ENCODE peak calls at places on chromosomes 11 and 22, in ten cellular contexts. One of them, this sample, is unnamed.
A peak's percentile ranks its signal among the peaks of the same experiment; 100 is the strongest.

GRCh38 chr11:82846037-82846383 is 54.2 kb downstream of the PRCP start:
- DNase-seq in stimulated activated naive CD8-positive, alpha-beta T cell treated with anti-CD3 and anti-CD28 coated beads, Interleukin-15, Interleukin-2, amounts not matched to agents 100 U/mL and 50 U/mL, for 24 hours: no peak
- DNase-seq in amygdala: no peak
- DNase-seq in stromal cell of bone marrow: no peak
- DNase-seq in stimulated activated effector memory CD8-positive, alpha-beta T cell treated with anti-CD3 and anti-CD28 coated beads, Interleukin-12 subunit alpha, Interleukin-12 subunit beta, amount 100 ng/mL, for 72 hours: no peak
- DNase-seq in NCI-H1092 treated with DMSO at 0.1 percent for 48 hours: no peak
- DNase-seq in heart right ventricle: no peak
- DNase-seq in effector memory CD4-positive, alpha-beta T cell: no peak
- DNase-seq in mesenteric fat pad: no peak
- DNase-seq in neuronal stem cell: peak; percentile 56
- DNase-seq in this sample: no peak

GRCh38 chr22:33513388-33514336 is 406.6 kb downstream of the LARGE1 start:
- DNase-seq in stimulated activated naive CD8-positive, alpha-beta T cell treated with anti-CD3 and anti-CD28 coated beads, Interleukin-15, Interleukin-2, amounts not matched to agents 100 U/mL and 50 U/mL, for 24 hours: no peak
- DNase-seq in amygdala: no peak
- DNase-seq in stromal cell of bone marrow: no peak
- DNase-seq in stimulated activated effector memory CD8-positive, alpha-beta T cell treated with anti-CD3 and anti-CD28 coated beads, Interleukin-12 subunit alpha, Interleukin-12 subunit beta, amount 100 ng/mL, for 72 hours: no peak
- DNase-seq in NCI-H1092 treated with DMSO at 0.1 percent for 48 hours: no peak
- DNase-seq in heart right ventricle: no peak
- DNase-seq in effector memory CD4-positive, alpha-beta T cell: no peak
- DNase-seq in mesenteric fat pad: no peak
- DNase-seq in neuronal stem cell: no peak
- DNase-seq in this sample: peak; percentile 8

GRCh38 chr11:117424781-117425180 is 97.1 kb downstream of the CEP164 start:
- DNase-seq in stimulated activated naive CD8-positive, alpha-beta T cell treated with anti-CD3 and anti-CD28 coated beads, Interleukin-15, Interleukin-2, amounts not matched to agents 100 U/mL and 50 U/mL, for 24 hours: no peak
- DNase-seq in amygdala: no peak
- DNase-seq in stromal cell of bone marrow: no peak
- DNase-seq in stimulated activated effector memory CD8-positive, alpha-beta T cell treated with anti-CD3 and anti-CD28 coated beads, Interleukin-12 subunit alpha, Interleukin-12 subunit beta, amount 100 ng/mL, for 72 hours: no peak
- DNase-seq in NCI-H1092 treated with DMSO at 0.1 percent for 48 hours: peak; percentile 25
- DNase-seq in heart right ventricle: no peak
- DNase-seq in effector memory CD4-positive, alpha-beta T cell: no peak
- DNase-seq in mesenteric fat pad: peak; percentile 39
- DNase-seq in neuronal stem cell: no peak
- DNase-seq in this sample: no peak

GRCh38 chr11:65414776-65415498 is 7.7 kb upstream of the NEAT1 start:
- DNase-seq in stimulated activated naive CD8-positive, alpha-beta T cell treated with anti-CD3 and anti-CD28 coated beads, Interleukin-15, Interleukin-2, amounts not matched to agents 100 U/mL and 50 U/mL, for 24 hours: no peak
- DNase-seq in amygdala: no peak
- DNase-seq in stromal cell of bone marrow: no peak
- DNase-seq in stimulated activated effector memory CD8-positive, alpha-beta T cell treated with anti-CD3 and anti-CD28 coated beads, Interleukin-12 subunit alpha, Interleukin-12 subunit beta, amount 100 ng/mL, for 72 hours: no peak
- DNase-seq in NCI-H1092 treated with DMSO at 0.1 percent for 48 hours: no peak
- DNase-seq in heart right ventricle: no peak
- DNase-seq in effector memory CD4-positive, alpha-beta T cell: no peak
- DNase-seq in mesenteric fat pad: peak; percentile 81
- DNase-seq in neuronal stem cell: no peak
- DNase-seq in this sample: no peak

GRCh38 chr11:65013130-65013691 is 749 bp upstream of the ARL2 start:
- DNase-seq in stimulated activated naive CD8-positive, alpha-beta T cell treated with anti-CD3 and anti-CD28 coated beads, Interleukin-15, Interleukin-2, amounts not matched to agents 100 U/mL and 50 U/mL, for 24 hours: peak; percentile 93
- DNase-seq in amygdala: peak; percentile 70
- DNase-seq in stromal cell of bone marrow: peak; percentile 74
- DNase-seq in stimulated activated effector memory CD8-positive, alpha-beta T cell treated with anti-CD3 and anti-CD28 coated beads, Interleukin-12 subunit alpha, Interleukin-12 subunit beta, amount 100 ng/mL, for 72 hours: no peak
- DNase-seq in NCI-H1092 treated with DMSO at 0.1 percent for 48 hours: no peak
- DNase-seq in heart right ventricle: peak; percentile 92
- DNase-seq in effector memory CD4-positive, alpha-beta T cell: peak; percentile 85
- DNase-seq in mesenteric fat pad: peak; percentile 96
- DNase-seq in neuronal stem cell: no peak
- DNase-seq in this sample: peak; percentile 92

GRCh38 chr11:129333873-129334272 is 41.8 kb upstream of the BARX2 start:
- DNase-seq in stimulated activated naive CD8-positive, alpha-beta T cell treated with anti-CD3 and anti-CD28 coated beads, Interleukin-15, Interleukin-2, amounts not matched to agents 100 U/mL and 50 U/mL, for 24 hours: no peak
- DNase-seq in amygdala: no peak
- DNase-seq in stromal cell of bone marrow: no peak
- DNase-seq in stimulated activated effector memory CD8-positive, alpha-beta T cell treated with anti-CD3 and anti-CD28 coated beads, Interleukin-12 subunit alpha, Interleukin-12 subunit beta, amount 100 ng/mL, for 72 hours: peak; percentile 17
- DNase-seq in NCI-H1092 treated with DMSO at 0.1 percent for 48 hours: no peak
- DNase-seq in heart right ventricle: no peak
- DNase-seq in effector memory CD4-positive, alpha-beta T cell: no peak
- DNase-seq in mesenteric fat pad: no peak
- DNase-seq in neuronal stem cell: no peak
- DNase-seq in this sample: peak; percentile 30

GRCh38 chr22:21837184-21837979 is 30.1 kb downstream of the MAPK1 start:
- DNase-seq in stimulated activated naive CD8-positive, alpha-beta T cell treated with anti-CD3 and anti-CD28 coated beads, Interleukin-15, Interleukin-2, amounts not matched to agents 100 U/mL and 50 U/mL, for 24 hours: no peak
- DNase-seq in amygdala: no peak
- DNase-seq in stromal cell of bone marrow: peak; percentile 76
- DNase-seq in stimulated activated effector memory CD8-positive, alpha-beta T cell treated with anti-CD3 and anti-CD28 coated beads, Interleukin-12 subunit alpha, Interleukin-12 subunit beta, amount 100 ng/mL, for 72 hours: no peak
- DNase-seq in NCI-H1092 treated with DMSO at 0.1 percent for 48 hours: no peak
- DNase-seq in heart right ventricle: peak; percentile 42
- DNase-seq in effector memory CD4-positive, alpha-beta T cell: no peak
- DNase-seq in mesenteric fat pad: no peak
- DNase-seq in neuronal stem cell: peak; percentile 17
- DNase-seq in this sample: peak; percentile 64

GRCh38 chr11:96257036-96257435 is 86.0 kb downstream of the MAML2 start:
- DNase-seq in stimulated activated naive CD8-positive, alpha-beta T cell treated with anti-CD3 and anti-CD28 coated beads, Interleukin-15, Interleukin-2, amounts not matched to agents 100 U/mL and 50 U/mL, for 24 hours: no peak
- DNase-seq in amygdala: no peak
- DNase-seq in stromal cell of bone marrow: no peak
- DNase-seq in stimulated activated effector memory CD8-positive, alpha-beta T cell treated with anti-CD3 and anti-CD28 coated beads, Interleukin-12 subunit alpha, Interleukin-12 subunit beta, amount 100 ng/mL, for 72 hours: no peak
- DNase-seq in NCI-H1092 treated with DMSO at 0.1 percent for 48 hours: no peak
- DNase-seq in heart right ventricle: no peak
- DNase-seq in effector memory CD4-positive, alpha-beta T cell: no peak
- DNase-seq in mesenteric fat pad: no peak
- DNase-seq in neuronal stem cell: no peak
- DNase-seq in this sample: no peak

GRCh38 chr11:130217133-130217631 is 57.6 kb downstream of the ST14 start:
- DNase-seq in stimulated activated naive CD8-positive, alpha-beta T cell treated with anti-CD3 and anti-CD28 coated beads, Interleukin-15, Interleukin-2, amounts not matched to agents 100 U/mL and 50 U/mL, for 24 hours: no peak
- DNase-seq in amygdala: no peak
- DNase-seq in stromal cell of bone marrow: no peak
- DNase-seq in stimulated activated effector memory CD8-positive, alpha-beta T cell treated with anti-CD3 and anti-CD28 coated beads, Interleukin-12 subunit alpha, Interleukin-12 subunit beta, amount 100 ng/mL, for 72 hours: peak; percentile 46
- DNase-seq in NCI-H1092 treated with DMSO at 0.1 percent for 48 hours: no peak
- DNase-seq in heart right ventricle: no peak
- DNase-seq in effector memory CD4-positive, alpha-beta T cell: no peak
- DNase-seq in mesenteric fat pad: peak; percentile 83
- DNase-seq in neuronal stem cell: no peak
- DNase-seq in this sample: no peak

GRCh38 chr11:118980191-118980881 is 8.8 kb downstream of the FOXR1 start:
- DNase-seq in stimulated activated naive CD8-positive, alpha-beta T cell treated with anti-CD3 and anti-CD28 coated beads, Interleukin-15, Interleukin-2, amounts not matched to agents 100 U/mL and 50 U/mL, for 24 hours: no peak
- DNase-seq in amygdala: no peak
- DNase-seq in stromal cell of bone marrow: no peak
- DNase-seq in stimulated activated effector memory CD8-positive, alpha-beta T cell treated with anti-CD3 and anti-CD28 coated beads, Interleukin-12 subunit alpha, Interleukin-12 subunit beta, amount 100 ng/mL, for 72 hours: no peak
- DNase-seq in NCI-H1092 treated with DMSO at 0.1 percent for 48 hours: no peak
- DNase-seq in heart right ventricle: peak; percentile 34
- DNase-seq in effector memory CD4-positive, alpha-beta T cell: no peak
- DNase-seq in mesenteric fat pad: no peak
- DNase-seq in neuronal stem cell: no peak
- DNase-seq in this sample: no peak

GRCh38 chr11:35943294-35943693 is 568 bp upstream of the LDLRAD3 start:
- DNase-seq in stimulated activated naive CD8-positive, alpha-beta T cell treated with anti-CD3 and anti-CD28 coated beads, Interleukin-15, Interleukin-2, amounts not matched to agents 100 U/mL and 50 U/mL, for 24 hours: no peak
- DNase-seq in amygdala: no peak
- DNase-seq in stromal cell of bone marrow: no peak
- DNase-seq in stimulated activated effector memory CD8-positive, alpha-beta T cell treated with anti-CD3 and anti-CD28 coated beads, Interleukin-12 subunit alpha, Interleukin-12 subunit beta, amount 100 ng/mL, for 72 hours: no peak
- DNase-seq in NCI-H1092 treated with DMSO at 0.1 percent for 48 hours: no peak
- DNase-seq in heart right ventricle: no peak
- DNase-seq in effector memory CD4-positive, alpha-beta T cell: no peak
- DNase-seq in mesenteric fat pad: no peak
- DNase-seq in neuronal stem cell: no peak
- DNase-seq in this sample: no peak

GRCh38 chr11:126793596-126793995 is 207.0 kb downstream of the KIRREL3 start:
- DNase-seq in stimulated activated naive CD8-positive, alpha-beta T cell treated with anti-CD3 and anti-CD28 coated beads, Interleukin-15, Interleukin-2, amounts not matched to agents 100 U/mL and 50 U/mL, for 24 hours: no peak
- DNase-seq in amygdala: no peak
- DNase-seq in stromal cell of bone marrow: no peak
- DNase-seq in stimulated activated effector memory CD8-positive, alpha-beta T cell treated with anti-CD3 and anti-CD28 coated beads, Interleukin-12 subunit alpha, Interleukin-12 subunit beta, amount 100 ng/mL, for 72 hours: no peak
- DNase-seq in NCI-H1092 treated with DMSO at 0.1 percent for 48 hours: no peak
- DNase-seq in heart right ventricle: no peak
- DNase-seq in effector memory CD4-positive, alpha-beta T cell: no peak
- DNase-seq in mesenteric fat pad: no peak
- DNase-seq in neuronal stem cell: no peak
- DNase-seq in this sample: no peak

GRCh38 chr11:68372625-68373024 is 60.2 kb downstream of the LRP5 start:
- DNase-seq in stimulated activated naive CD8-positive, alpha-beta T cell treated with anti-CD3 and anti-CD28 coated beads, Interleukin-15, Interleukin-2, amounts not matched to agents 100 U/mL and 50 U/mL, for 24 hours: no peak
- DNase-seq in amygdala: no peak
- DNase-seq in stromal cell of bone marrow: no peak
- DNase-seq in stimulated activated effector memory CD8-positive, alpha-beta T cell treated with anti-CD3 and anti-CD28 coated beads, Interleukin-12 subunit alpha, Interleukin-12 subunit beta, amount 100 ng/mL, for 72 hours: no peak
- DNase-seq in NCI-H1092 treated with DMSO at 0.1 percent for 48 hours: no peak
- DNase-seq in heart right ventricle: no peak
- DNase-seq in effector memory CD4-positive, alpha-beta T cell: no peak
- DNase-seq in mesenteric fat pad: no peak
- DNase-seq in neuronal stem cell: no peak
- DNase-seq in this sample: no peak

GRCh38 chr22:32079110-32080089 is 36.3 kb downstream of the SLC5A1 start:
- DNase-seq in stimulated activated naive CD8-positive, alpha-beta T cell treated with anti-CD3 and anti-CD28 coated beads, Interleukin-15, Interleukin-2, amounts not matched to agents 100 U/mL and 50 U/mL, for 24 hours: no peak
- DNase-seq in amygdala: no peak
- DNase-seq in stromal cell of bone marrow: no peak
- DNase-seq in stimulated activated effector memory CD8-positive, alpha-beta T cell treated with anti-CD3 and anti-CD28 coated beads, Interleukin-12 subunit alpha, Interleukin-12 subunit beta, amount 100 ng/mL, for 72 hours: no peak
- DNase-seq in NCI-H1092 treated with DMSO at 0.1 percent for 48 hours: no peak
- DNase-seq in heart right ventricle: no peak
- DNase-seq in effector memory CD4-positive, alpha-beta T cell: no peak
- DNase-seq in mesenteric fat pad: no peak
- DNase-seq in neuronal stem cell: no peak
- DNase-seq in this sample: peak; percentile 77

GRCh38 chr22:27641049-27641790 is 160.3 kb downstream of the MN1 start:
- DNase-seq in stimulated activated naive CD8-positive, alpha-beta T cell treated with anti-CD3 and anti-CD28 coated beads, Interleukin-15, Interleukin-2, amounts not matched to agents 100 U/mL and 50 U/mL, for 24 hours: no peak
- DNase-seq in amygdala: no peak
- DNase-seq in stromal cell of bone marrow: no peak
- DNase-seq in stimulated activated effector memory CD8-positive, alpha-beta T cell treated with anti-CD3 and anti-CD28 coated beads, Interleukin-12 subunit alpha, Interleukin-12 subunit beta, amount 100 ng/mL, for 72 hours: no peak
- DNase-seq in NCI-H1092 treated with DMSO at 0.1 percent for 48 hours: no peak
- DNase-seq in heart right ventricle: no peak
- DNase-seq in effector memory CD4-positive, alpha-beta T cell: no peak
- DNase-seq in mesenteric fat pad: no peak
- DNase-seq in neuronal stem cell: no peak
- DNase-seq in this sample: no peak

GRCh38 chr11:34650528-34650927 is 29.6 kb downstream of the EHF start:
- DNase-seq in stimulated activated naive CD8-positive, alpha-beta T cell treated with anti-CD3 and anti-CD28 coated beads, Interleukin-15, Interleukin-2, amounts not matched to agents 100 U/mL and 50 U/mL, for 24 hours: peak; percentile 80
- DNase-seq in amygdala: no peak
- DNase-seq in stromal cell of bone marrow: no peak
- DNase-seq in stimulated activated effector memory CD8-positive, alpha-beta T cell treated with anti-CD3 and anti-CD28 coated beads, Interleukin-12 subunit alpha, Interleukin-12 subunit beta, amount 100 ng/mL, for 72 hours: peak; percentile 93
- DNase-seq in NCI-H1092 treated with DMSO at 0.1 percent for 48 hours: no peak
- DNase-seq in heart right ventricle: no peak
- DNase-seq in effector memory CD4-positive, alpha-beta T cell: peak; percentile 48
- DNase-seq in mesenteric fat pad: no peak
- DNase-seq in neuronal stem cell: no peak
- DNase-seq in this sample: no peak

GRCh38 chr11:121426476-121427454 is 25.3 kb upstream of the SORL1 start:
- DNase-seq in stimulated activated naive CD8-positive, alpha-beta T cell treated with anti-CD3 and anti-CD28 coated beads, Interleukin-15, Interleukin-2, amounts not matched to agents 100 U/mL and 50 U/mL, for 24 hours: peak; percentile 76
- DNase-seq in amygdala: no peak
- DNase-seq in stromal cell of bone marrow: no peak
- DNase-seq in stimulated activated effector memory CD8-positive, alpha-beta T cell treated with anti-CD3 and anti-CD28 coated beads, Interleukin-12 subunit alpha, Interleukin-12 subunit beta, amount 100 ng/mL, for 72 hours: no peak
- DNase-seq in NCI-H1092 treated with DMSO at 0.1 percent for 48 hours: peak; percentile 23
- DNase-seq in heart right ventricle: peak; percentile 30
- DNase-seq in effector memory CD4-positive, alpha-beta T cell: peak; percentile 21
- DNase-seq in mesenteric fat pad: peak; percentile 90
- DNase-seq in neuronal stem cell: no peak
- DNase-seq in this sample: peak; percentile 43

GRCh38 chr11:35487532-35488078 is 37.8 kb downstream of the PAMR1 start:
- DNase-seq in stimulated activated naive CD8-positive, alpha-beta T cell treated with anti-CD3 and anti-CD28 coated beads, Interleukin-15, Interleukin-2, amounts not matched to agents 100 U/mL and 50 U/mL, for 24 hours: peak; percentile 4
- DNase-seq in amygdala: no peak
- DNase-seq in stromal cell of bone marrow: no peak
- DNase-seq in stimulated activated effector memory CD8-positive, alpha-beta T cell treated with anti-CD3 and anti-CD28 coated beads, Interleukin-12 subunit alpha, Interleukin-12 subunit beta, amount 100 ng/mL, for 72 hours: no peak
- DNase-seq in NCI-H1092 treated with DMSO at 0.1 percent for 48 hours: peak; percentile 23
- DNase-seq in heart right ventricle: peak; percentile 15
- DNase-seq in effector memory CD4-positive, alpha-beta T cell: no peak
- DNase-seq in mesenteric fat pad: no peak
- DNase-seq in neuronal stem cell: peak; percentile 33
- DNase-seq in this sample: peak; percentile 69

GRCh38 chr11:17924713-17925112 is 88.1 kb downstream of the SERGEF start:
- DNase-seq in stimulated activated naive CD8-positive, alpha-beta T cell treated with anti-CD3 and anti-CD28 coated beads, Interleukin-15, Interleukin-2, amounts not matched to agents 100 U/mL and 50 U/mL, for 24 hours: no peak
- DNase-seq in amygdala: no peak
- DNase-seq in stromal cell of bone marrow: peak; percentile 15
- DNase-seq in stimulated activated effector memory CD8-positive, alpha-beta T cell treated with anti-CD3 and anti-CD28 coated beads, Interleukin-12 subunit alpha, Interleukin-12 subunit beta, amount 100 ng/mL, for 72 hours: no peak
- DNase-seq in NCI-H1092 treated with DMSO at 0.1 percent for 48 hours: no peak
- DNase-seq in heart right ventricle: no peak
- DNase-seq in effector memory CD4-positive, alpha-beta T cell: no peak
- DNase-seq in mesenteric fat pad: no peak
- DNase-seq in neuronal stem cell: no peak
- DNase-seq in this sample: no peak

GRCh38 chr11:101401245-101401644 is 182.6 kb downstream of the TRPC6 start:
- DNase-seq in stimulated activated naive CD8-positive, alpha-beta T cell treated with anti-CD3 and anti-CD28 coated beads, Interleukin-15, Interleukin-2, amounts not matched to agents 100 U/mL and 50 U/mL, for 24 hours: no peak
- DNase-seq in amygdala: no peak
- DNase-seq in stromal cell of bone marrow: no peak
- DNase-seq in stimulated activated effector memory CD8-positive, alpha-beta T cell treated with anti-CD3 and anti-CD28 coated beads, Interleukin-12 subunit alpha, Interleukin-12 subunit beta, amount 100 ng/mL, for 72 hours: no peak
- DNase-seq in NCI-H1092 treated with DMSO at 0.1 percent for 48 hours: no peak
- DNase-seq in heart right ventricle: no peak
- DNase-seq in effector memory CD4-positive, alpha-beta T cell: no peak
- DNase-seq in mesenteric fat pad: no peak
- DNase-seq in neuronal stem cell: no peak
- DNase-seq in this sample: no peak

GRCh38 chr11:92765965-92766371 is 203.5 kb upstream of the MTNR1B start:
- DNase-seq in stimulated activated naive CD8-positive, alpha-beta T cell treated with anti-CD3 and anti-CD28 coated beads, Interleukin-15, Interleukin-2, amounts not matched to agents 100 U/mL and 50 U/mL, for 24 hours: no peak
- DNase-seq in amygdala: peak; percentile 9
- DNase-seq in stromal cell of bone marrow: peak; percentile 14
- DNase-seq in stimulated activated effector memory CD8-positive, alpha-beta T cell treated with anti-CD3 and anti-CD28 coated beads, Interleukin-12 subunit alpha, Interleukin-12 subunit beta, amount 100 ng/mL, for 72 hours: no peak
- DNase-seq in NCI-H1092 treated with DMSO at 0.1 percent for 48 hours: peak; percentile 46
- DNase-seq in heart right ventricle: peak; percentile 56
- DNase-seq in effector memory CD4-positive, alpha-beta T cell: no peak
- DNase-seq in mesenteric fat pad: no peak
- DNase-seq in neuronal stem cell: peak; percentile 12
- DNase-seq in this sample: no peak

GRCh38 chr11:19344661-19345518 is 104.1 kb upstream of the E2F8 start:
- DNase-seq in stimulated activated naive CD8-positive, alpha-beta T cell treated with anti-CD3 and anti-CD28 coated beads, Interleukin-15, Interleukin-2, amounts not matched to agents 100 U/mL and 50 U/mL, for 24 hours: peak; percentile 5
- DNase-seq in amygdala: peak; percentile 73
- DNase-seq in stromal cell of bone marrow: no peak
- DNase-seq in stimulated activated effector memory CD8-positive, alpha-beta T cell treated with anti-CD3 and anti-CD28 coated beads, Interleukin-12 subunit alpha, Interleukin-12 subunit beta, amount 100 ng/mL, for 72 hours: no peak
- DNase-seq in NCI-H1092 treated with DMSO at 0.1 percent for 48 hours: peak; percentile 60
- DNase-seq in heart right ventricle: peak; percentile 34
- DNase-seq in effector memory CD4-positive, alpha-beta T cell: no peak
- DNase-seq in mesenteric fat pad: no peak
- DNase-seq in neuronal stem cell: peak; percentile 76
- DNase-seq in this sample: peak; percentile 84

GRCh38 chr11:36056160-36056751 is 112.4 kb downstream of the LDLRAD3 start:
- DNase-seq in stimulated activated naive CD8-positive, alpha-beta T cell treated with anti-CD3 and anti-CD28 coated beads, Interleukin-15, Interleukin-2, amounts not matched to agents 100 U/mL and 50 U/mL, for 24 hours: no peak
- DNase-seq in amygdala: no peak
- DNase-seq in stromal cell of bone marrow: no peak
- DNase-seq in stimulated activated effector memory CD8-positive, alpha-beta T cell treated with anti-CD3 and anti-CD28 coated beads, Interleukin-12 subunit alpha, Interleukin-12 subunit beta, amount 100 ng/mL, for 72 hours: no peak
- DNase-seq in NCI-H1092 treated with DMSO at 0.1 percent for 48 hours: no peak
- DNase-seq in heart right ventricle: no peak
- DNase-seq in effector memory CD4-positive, alpha-beta T cell: no peak
- DNase-seq in mesenteric fat pad: no peak
- DNase-seq in neuronal stem cell: no peak
- DNase-seq in this sample: peak; percentile 65

GRCh38 chr11:68617925-68618809 is 66.2 kb upstream of the GAL start:
- DNase-seq in stimulated activated naive CD8-positive, alpha-beta T cell treated with anti-CD3 and anti-CD28 coated beads, Interleukin-15, Interleukin-2, amounts not matched to agents 100 U/mL and 50 U/mL, for 24 hours: no peak
- DNase-seq in amygdala: no peak
- DNase-seq in stromal cell of bone marrow: no peak
- DNase-seq in stimulated activated effector memory CD8-positive, alpha-beta T cell treated with anti-CD3 and anti-CD28 coated beads, Interleukin-12 subunit alpha, Interleukin-12 subunit beta, amount 100 ng/mL, for 72 hours: no peak
- DNase-seq in NCI-H1092 treated with DMSO at 0.1 percent for 48 hours: no peak
- DNase-seq in heart right ventricle: no peak
- DNase-seq in effector memory CD4-positive, alpha-beta T cell: no peak
- DNase-seq in mesenteric fat pad: peak; percentile 85
- DNase-seq in neuronal stem cell: no peak
- DNase-seq in this sample: no peak

GRCh38 chr11:70762810-70763209 is 364.5 kb downstream of the CTTN start:
- DNase-seq in stimulated activated naive CD8-positive, alpha-beta T cell treated with anti-CD3 and anti-CD28 coated beads, Interleukin-15, Interleukin-2, amounts not matched to agents 100 U/mL and 50 U/mL, for 24 hours: no peak
- DNase-seq in amygdala: no peak
- DNase-seq in stromal cell of bone marrow: no peak
- DNase-seq in stimulated activated effector memory CD8-positive, alpha-beta T cell treated with anti-CD3 and anti-CD28 coated beads, Interleukin-12 subunit alpha, Interleukin-12 subunit beta, amount 100 ng/mL, for 72 hours: no peak
- DNase-seq in NCI-H1092 treated with DMSO at 0.1 percent for 48 hours: no peak
- DNase-seq in heart right ventricle: no peak
- DNase-seq in effector memory CD4-positive, alpha-beta T cell: no peak
- DNase-seq in mesenteric fat pad: no peak
- DNase-seq in neuronal stem cell: no peak
- DNase-seq in this sample: no peak

GRCh38 chr22:27732841-27733240 is 68.7 kb downstream of the MN1 start:
- DNase-seq in stimulated activated naive CD8-positive, alpha-beta T cell treated with anti-CD3 and anti-CD28 coated beads, Interleukin-15, Interleukin-2, amounts not matched to agents 100 U/mL and 50 U/mL, for 24 hours: no peak
- DNase-seq in amygdala: no peak
- DNase-seq in stromal cell of bone marrow: no peak
- DNase-seq in stimulated activated effector memory CD8-positive, alpha-beta T cell treated with anti-CD3 and anti-CD28 coated beads, Interleukin-12 subunit alpha, Interleukin-12 subunit beta, amount 100 ng/mL, for 72 hours: no peak
- DNase-seq in NCI-H1092 treated with DMSO at 0.1 percent for 48 hours: no peak
- DNase-seq in heart right ventricle: no peak
- DNase-seq in effector memory CD4-positive, alpha-beta T cell: no peak
- DNase-seq in mesenteric fat pad: no peak
- DNase-seq in neuronal stem cell: no peak
- DNase-seq in this sample: no peak

GRCh38 chr11:118436639-118437045 is 350 bp downstream of the KMT2A start:
- DNase-seq in stimulated activated naive CD8-positive, alpha-beta T cell treated with anti-CD3 and anti-CD28 coated beads, Interleukin-15, Interleukin-2, amounts not matched to agents 100 U/mL and 50 U/mL, for 24 hours: no peak
- DNase-seq in amygdala: no peak
- DNase-seq in stromal cell of bone marrow: no peak
- DNase-seq in stimulated activated effector memory CD8-positive, alpha-beta T cell treated with anti-CD3 and anti-CD28 coated beads, Interleukin-12 subunit alpha, Interleukin-12 subunit beta, amount 100 ng/mL, for 72 hours: no peak
- DNase-seq in NCI-H1092 treated with DMSO at 0.1 percent for 48 hours: no peak
- DNase-seq in heart right ventricle: no peak
- DNase-seq in effector memory CD4-positive, alpha-beta T cell: peak; percentile 57
- DNase-seq in mesenteric fat pad: no peak
- DNase-seq in neuronal stem cell: peak; percentile 48
- DNase-seq in this sample: peak; percentile 15

GRCh38 chr11:69239320-69240040 is 54.5 kb upstream of the MYEOV start:
- DNase-seq in stimulated activated naive CD8-positive, alpha-beta T cell treated with anti-CD3 and anti-CD28 coated beads, Interleukin-15, Interleukin-2, amounts not matched to agents 100 U/mL and 50 U/mL, for 24 hours: peak; percentile 3
- DNase-seq in amygdala: no peak
- DNase-seq in stromal cell of bone marrow: no peak
- DNase-seq in stimulated activated effector memory CD8-positive, alpha-beta T cell treated with anti-CD3 and anti-CD28 coated beads, Interleukin-12 subunit alpha, Interleukin-12 subunit beta, amount 100 ng/mL, for 72 hours: no peak
- DNase-seq in NCI-H1092 treated with DMSO at 0.1 percent for 48 hours: no peak
- DNase-seq in heart right ventricle: no peak
- DNase-seq in effector memory CD4-positive, alpha-beta T cell: no peak
- DNase-seq in mesenteric fat pad: peak; percentile 69
- DNase-seq in neuronal stem cell: no peak
- DNase-seq in this sample: no peak

This sample was measured in PC-3.